ENCODE peak calls at places on chromosomes 4 and X, in eight cellular contexts. One of them, this sample, is unnamed.

GRCh38 chr4:154602404-154603020 is 9.9 kb downstream of the FGG start:
- DNase-seq in G401: no peak
- DNase-seq in A673: no peak
- DNase-seq in AG08396: no peak
- DNase-seq in hippocampal formation: no peak
- DNase-seq in globus pallidus: no peak
- DNase-seq in cerebellum: no peak
- DNase-seq in astrocyte of the hippocampus: no peak
- DNase-seq in this sample: no peak

GRCh38 chr4:156606444-156607197 is 365.0 kb downstream of the PDGFC start:
- DNase-seq in cerebellum: no peak
- DNase-seq in globus pallidus: no peak
- DNase-seq in G401: no peak
- DNase-seq in AG08396: no peak
- DNase-seq in A673: no peak
- DNase-seq in astrocyte of the hippocampus: peak
- DNase-seq in hippocampal formation: no peak
- DNase-seq in this sample: no peak

GRCh38 chrX:9393571-9393970 is 71.3 kb upstream of the TBL1X start:
- DNase-seq in A673: no peak
- DNase-seq in globus pallidus: no peak
- DNase-seq in astrocyte of the hippocampus: no peak
- DNase-seq in G401: peak
- DNase-seq in AG08396: no peak
- DNase-seq in hippocampal formation: no peak
- DNase-seq in cerebellum: peak
- DNase-seq in this sample: no peak

GRCh38 chr4:124642846-124643245 is 69.7 kb downstream of the ANKRD50 start:
- DNase-seq in globus pallidus: no peak
- DNase-seq in hippocampal formation: no peak
- DNase-seq in A673: no peak
- DNase-seq in astrocyte of the hippocampus: no peak
- DNase-seq in G401: no peak
- DNase-seq in AG08396: no peak
- DNase-seq in cerebellum: no peak
- DNase-seq in this sample: no peak

GRCh38 chr4:53919605-53920004 is 144.8 kb downstream of the CHIC2 start:
- DNase-seq in AG08396: no peak
- DNase-seq in A673: no peak
- DNase-seq in G401: no peak
- DNase-seq in hippocampal formation: no peak
- DNase-seq in cerebellum: no peak
- DNase-seq in globus pallidus: no peak
- DNase-seq in astrocyte of the hippocampus: no peak
- DNase-seq in this sample: no peak

GRCh38 chr4:159906051-159906450 is 803.2 kb downstream of the RAPGEF2 start:
- DNase-seq in globus pallidus: no peak
- DNase-seq in G401: no peak
- DNase-seq in cerebellum: no peak
- DNase-seq in AG08396: no peak
- DNase-seq in A673: no peak
- DNase-seq in astrocyte of the hippocampus: no peak
- DNase-seq in hippocampal formation: no peak
- DNase-seq in this sample: no peak

GRCh38 chr4:104531390-104531789 is 36.7 kb upstream of the CXXC4 start:
- DNase-seq in G401: peak
- DNase-seq in hippocampal formation: no peak
- DNase-seq in AG08396: no peak
- DNase-seq in cerebellum: no peak
- DNase-seq in astrocyte of the hippocampus: no peak
- DNase-seq in A673: no peak
- DNase-seq in globus pallidus: peak
- DNase-seq in this sample: no peak

GRCh38 chr4:4819213-4819606 is 40.3 kb upstream of the MSX1 start:
- DNase-seq in G401: no peak
- DNase-seq in cerebellum: no peak
- DNase-seq in globus pallidus: no peak
- DNase-seq in hippocampal formation: no peak
- DNase-seq in A673: no peak
- DNase-seq in astrocyte of the hippocampus: no peak
- DNase-seq in AG08396: no peak
- DNase-seq in this sample: no peak

GRCh38 chrX:25010784-25011588 is 4.8 kb downstream of the ARX start:
- DNase-seq in A673: no peak
- DNase-seq in globus pallidus: no peak
- DNase-seq in hippocampal formation: no peak
- DNase-seq in astrocyte of the hippocampus: no peak
- DNase-seq in AG08396: no peak
- DNase-seq in cerebellum: no peak
- DNase-seq in G401: no peak
- DNase-seq in this sample: no peak

GRCh38 chr4:40998680-40999358 is 215.5 kb downstream of the APBB2 start:
- DNase-seq in A673: peak
- DNase-seq in hippocampal formation: no peak
- DNase-seq in globus pallidus: no peak
- DNase-seq in AG08396: no peak
- DNase-seq in astrocyte of the hippocampus: peak
- DNase-seq in G401: no peak
- DNase-seq in cerebellum: no peak
- DNase-seq in this sample: no peak

GRCh38 chrX:37509349-37509748 is 62.1 kb upstream of the LANCL3 start:
- DNase-seq in G401: peak
- DNase-seq in astrocyte of the hippocampus: peak
- DNase-seq in cerebellum: no peak
- DNase-seq in A673: peak
- DNase-seq in AG08396: no peak
- DNase-seq in hippocampal formation: no peak
- DNase-seq in globus pallidus: peak
- DNase-seq in this sample: no peak

GRCh38 chrX:102651242-102651967 is at the start of gene GPRASP1:
- DNase-seq in cerebellum: peak
- DNase-seq in astrocyte of the hippocampus: peak
- DNase-seq in hippocampal formation: peak
- DNase-seq in globus pallidus: peak
- DNase-seq in A673: peak
- DNase-seq in AG08396: peak
- DNase-seq in G401: peak
- DNase-seq in this sample: peak

GRCh38 chr4:15238720-15239119 is 189.1 kb upstream of the C1QTNF7 start:
- DNase-seq in G401: peak
- DNase-seq in globus pallidus: peak
- DNase-seq in cerebellum: peak
- DNase-seq in astrocyte of the hippocampus: peak
- DNase-seq in AG08396: peak
- DNase-seq in hippocampal formation: no peak
- DNase-seq in A673: peak
- DNase-seq in this sample: no peak